ENCODE peak calls at places on chromosomes 3 and 15, in eight cellular contexts. R is HAP-1, M is left lung, H is breast epithelium, P is K562, W is psoas muscle, J is SJSA1, T is adipocyte. I is an unnamed sample. For H3K36me3 and H3K4me1, the result is how much of the 10 kb centered on the place peaks cover.

GRCh38 chr3:64355473-64355872 is 130.2 kb upstream of the PRICKLE2 start:
- DNase-seq in R (no peak), M (no peak), H (no peak), P (no peak), W (no peak), J (no peak), T (no peak), I (no peak)

GRCh38 chr3:114565201-114565600 is 271.4 kb downstream of the TIGIT start:
- DNase-seq in R (no peak), M (no peak), H (peak), P (no peak), W (peak), J (no peak), T (no peak), I (no peak)

GRCh38 chr3:183818706-183819624 is 6.4 kb downstream of the MAP6D1 start:
- DNase-seq in R (no peak), M (no peak), H (no peak), P (no peak), W (no peak), J (no peak), T (no peak), I (no peak)

GRCh38 chr3:112646623-112647022 is 5.7 kb upstream of the CCDC80 start:
- DNase-seq in R (no peak), M (no peak), H (no peak), P (no peak), W (no peak), J (no peak), T (no peak), I (no peak)

GRCh38 chr3:126197343-126197742 is 17.0 kb upstream of the ALDH1L1 start:
- DNase-seq in R (no peak), M (no peak), H (no peak), P (no peak), W (no peak), J (no peak), T (no peak), I (no peak)

GRCh38 chr3:82030932-82031331 is 269.5 kb upstream of the GBE1 start:
- DNase-seq in R (no peak), M (no peak), H (no peak), P (no peak), W (no peak), J (no peak), T (peak), I (no peak)

GRCh38 chr3:134364936-134365765 is 9.1 kb downstream of the AMOTL2 start:
- DNase-seq in R (no peak), M (no peak), H (no peak), P (no peak), W (no peak), J (no peak), T (no peak), I (no peak)

GRCh38 chr3:50913279-50913678 is 238.6 kb downstream of the DOCK3 start:
- DNase-seq in R (no peak), M (no peak), H (no peak), P (no peak), W (no peak), J (no peak), T (no peak), I (no peak)

GRCh38 chr15:40985541-40986330 is 32.5 kb downstream of the CHAC1 start:
- DNase-seq in R (no peak), M (no peak), H (no peak), P (no peak), W (no peak), J (no peak), T (peak), I (no peak)

GRCh38 chr15:85000937-85001336 is 19.3 kb downstream of the PDE8A start:
- DNase-seq in R (no peak), M (no peak), H (no peak), P (no peak), W (no peak), J (no peak), T (no peak), I (no peak)

GRCh38 chr3:14235003-14235876 is 56.6 kb downstream of the LSM3 start:
- DNase-seq in R (no peak), M (no peak), H (no peak), P (no peak), W (no peak), J (no peak), T (no peak), I (no peak)

GRCh38 chr3:139358857-139359562 is 15.2 kb downstream of the MRPS22 start:
- DNase-seq in R (peak), M (no peak), H (no peak), P (no peak), W (no peak), J (no peak), T (no peak), I (no peak)

GRCh38 chr15:42037650-42038049 is 16.8 kb upstream of the PLA2G4E start:
- DNase-seq in R (no peak), M (no peak), H (no peak), P (no peak), W (no peak), J (no peak), T (no peak), I (no peak)

GRCh38 chr3:14547693-14548092 is 7.6 kb upstream of the GRIP2 start:
- DNase-seq in R (no peak), M (no peak), H (no peak), P (no peak), W (no peak), J (no peak), T (no peak), I (no peak)

GRCh38 chr3:197545111-197545510 is 10.7 kb downstream of the BDH1 start:
- DNase-seq in R (no peak), M (no peak), H (no peak), P (no peak), W (no peak), J (no peak), T (no peak), I (no peak)

GRCh38 chr3:53821631-53822068 is 24.6 kb downstream of the CHDH start:
- DNase-seq in R (no peak), M (no peak), H (no peak), P (no peak), W (peak), J (no peak), T (no peak), I (no peak)

GRCh38 chr3:42432485-42432884 is 22.1 kb upstream of the LYZL4 start:
- DNase-seq in R (no peak), M (no peak), H (no peak), P (no peak), W (no peak), J (no peak), T (no peak), I (no peak)

GRCh38 chr3:48708481-48708889 is 8.5 kb downstream of the IP6K2 start:
- DNase-seq in R (no peak), M (no peak), H (no peak), P (no peak), W (no peak), J (no peak), T (peak), I (no peak)

GRCh38 chr3:194235160-194235559 is 99.2 kb downstream of the HES1 start:
- DNase-seq in R (no peak), M (no peak), H (no peak), P (no peak), W (no peak), J (no peak), T (no peak), I (no peak)

GRCh38 chr3:179825527-179826246 is 172.8 kb downstream of the USP13 start:
- DNase-seq in R (no peak), M (no peak), H (no peak), P (no peak), W (no peak), J (no peak), T (no peak), I (no peak)

GRCh38 chr3:17158941-17159682 is 274.4 kb downstream of the PLCL2 start:
- DNase-seq in R (no peak), M (no peak), H (no peak), P (no peak), W (no peak), J (no peak), T (no peak), I (no peak)

GRCh38 chr3:12750223-12750622 is 8.8 kb downstream of the TMEM40 start:
- DNase-seq in R (no peak), M (no peak), H (peak), P (peak), W (peak), J (no peak), T (peak), I (no peak)

GRCh38 chr15:64024172-64025050 is 21.9 kb downstream of the DAPK2 start:
- DNase-seq in R (no peak), M (no peak), H (no peak), P (no peak), W (no peak), J (no peak), T (no peak), I (no peak)

GRCh38 chr15:82135645-82136044 is 89.8 kb upstream of the MEX3B start:
- DNase-seq in R (no peak), M (no peak), H (no peak), P (no peak), W (no peak), J (no peak), T (no peak), I (no peak)

GRCh38 chr15:82132116-82132515 is 86.3 kb upstream of the MEX3B start:
- DNase-seq in R (no peak), M (no peak), H (no peak), P (no peak), W (no peak), J (no peak), T (no peak), I (no peak)

GRCh38 chr15:82133251-82133650 is 87.4 kb upstream of the MEX3B start:
- DNase-seq in R (no peak), M (no peak), H (no peak), P (no peak), W (no peak), J (no peak), T (no peak), I (no peak)

GRCh38 chr15:82134426-82134825 is 88.6 kb upstream of the MEX3B start:
- DNase-seq in R (no peak), M (no peak), H (no peak), P (no peak), W (no peak), J (no peak), T (no peak), I (no peak)

DNA sequence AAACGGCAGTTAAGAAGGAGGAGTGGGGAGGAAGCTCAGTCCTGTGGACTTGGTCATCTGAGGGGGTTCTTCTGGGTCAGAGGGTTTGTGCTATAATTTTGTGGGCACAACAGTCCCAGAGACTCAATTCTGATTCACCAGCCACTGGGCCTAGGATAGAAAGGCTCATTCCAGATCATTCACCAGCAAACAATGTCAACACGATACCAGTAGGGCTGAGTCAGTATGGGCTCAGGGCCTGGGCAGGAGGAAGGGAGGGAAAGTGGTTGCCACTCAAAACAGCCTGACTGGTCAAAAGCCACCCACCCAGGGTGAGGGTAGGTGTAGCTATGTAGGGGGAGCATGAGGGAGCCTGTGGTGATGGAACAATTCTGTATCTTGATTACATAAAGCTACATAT is 86.9 kb upstream of the MEX3B start:
- DNase-seq in R (no peak), M (no peak), H (no peak), P (no peak), W (no peak), J (peak), T (peak), I (no peak)
- H3K36me3 ChIP-seq in R (under half), M (under half), H (under half), P (under half), W (under half), J (under half), T (under half), I (under half)

DNA sequence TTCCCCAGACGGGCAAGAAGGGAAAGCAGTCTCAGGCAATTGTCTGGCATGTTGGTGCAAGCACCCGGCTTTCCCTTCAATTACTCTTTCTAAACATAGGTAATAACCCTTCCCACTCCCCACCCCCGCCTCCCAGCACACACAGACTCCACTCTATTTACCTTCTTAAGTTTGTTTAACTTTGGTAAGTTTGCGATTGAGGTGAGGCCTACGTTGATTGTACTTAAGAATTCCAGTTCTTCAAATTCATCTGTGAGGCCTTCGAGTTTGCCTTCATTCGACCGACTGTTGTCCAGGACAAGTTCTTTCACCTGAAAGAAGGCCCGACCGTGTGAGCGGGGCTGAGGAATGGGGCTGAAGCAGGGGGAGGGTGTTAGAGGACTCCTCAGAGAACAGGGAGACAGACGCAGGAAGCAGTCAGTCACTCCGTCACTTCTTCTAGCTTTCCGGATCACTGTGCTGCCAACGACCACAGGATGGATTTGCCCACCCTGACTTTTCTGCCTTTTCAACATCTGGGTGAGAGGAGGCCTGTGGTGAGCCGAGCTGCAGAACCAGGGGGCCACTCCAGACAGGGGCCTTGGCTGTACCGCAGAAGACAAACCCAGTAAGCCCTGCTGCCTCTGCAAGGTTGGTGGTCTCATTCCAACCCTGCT is 33.0 kb downstream of the ANP32A start:
- DNase-seq in R (no peak), M (no peak), H (no peak), P (no peak), W (no peak), J (no peak), T (no peak), I (no peak)
- H3K4me1 ChIP-seq in R (under half), M (half or more), H (under half), P (under half), W (under half), J (under half), T (under half), I (under half)

GRCh38 chr3:177838951-177839350 is 641.7 kb upstream of the TBL1XR1 start:
- DNase-seq in R (no peak), M (no peak), H (no peak), P (no peak), W (no peak), J (no peak), T (no peak), I (no peak)
- H3K36me3 ChIP-seq in R (under half), M (under half), H (under half), P (under half), W (under half), J (under half), T (under half), I (under half)

GRCh38 chr3:61733000-61733399 is 171.6 kb downstream of the PTPRG start:
- DNase-seq in R (no peak), M (no peak), H (no peak), P (no peak), W (no peak), J (no peak), T (no peak), I (no peak)
- H3K4me1 ChIP-seq in R (under half), M (under half), H (under half), P (under half), W (under half), J (under half), T (under half), I (under half)

DNA sequence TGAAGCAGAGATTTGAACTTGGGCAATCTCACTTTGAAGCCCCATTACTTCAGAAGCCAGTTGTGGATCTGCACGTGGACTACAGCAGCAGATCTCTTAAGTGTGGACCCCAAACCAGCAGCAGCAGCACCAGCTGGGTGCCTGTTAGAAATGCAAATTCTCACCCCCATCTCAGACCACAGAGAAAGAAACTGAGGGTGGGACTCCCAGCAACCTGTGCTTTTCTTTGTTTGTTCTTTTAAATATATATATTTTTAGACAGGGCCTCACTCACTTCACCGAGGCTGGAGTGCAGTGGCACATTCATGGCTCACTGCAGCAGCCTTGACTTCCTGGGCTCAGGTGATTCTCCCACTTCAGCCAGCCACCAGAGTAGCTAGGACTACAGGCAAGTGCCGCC is 53.2 kb downstream of the SLTM start:
- DNase-seq in R (no peak), M (no peak), H (no peak), P (no peak), W (no peak), J (no peak), T (no peak), I (no peak)
- H3K36me3 ChIP-seq in R (half or more), M (half or more), H (under half), P (half or more), W (under half), J (half or more), T (half or more), I (under half)

GRCh38 chr15:75662823-75663519 is 15.3 kb downstream of the SNX33 start:
- DNase-seq in R (no peak), M (peak), H (no peak), P (no peak), W (no peak), J (no peak), T (no peak), I (no peak)

GRCh38 chr15:75661041-75661778 is 13.5 kb downstream of the SNX33 start:
- DNase-seq in R (no peak), M (peak), H (peak), P (no peak), W (peak), J (peak), T (peak), I (no peak)

GRCh38 chr15:75659928-75660645 is 12.4 kb downstream of the SNX33 start:
- DNase-seq in R (no peak), M (no peak), H (no peak), P (no peak), W (peak), J (no peak), T (no peak), I (no peak)

GRCh38 chr15:75663931-75664421 is 16.3 kb downstream of the SNX33 start:
- DNase-seq in R (no peak), M (peak), H (no peak), P (no peak), W (no peak), J (no peak), T (no peak), I (no peak)

DNA sequence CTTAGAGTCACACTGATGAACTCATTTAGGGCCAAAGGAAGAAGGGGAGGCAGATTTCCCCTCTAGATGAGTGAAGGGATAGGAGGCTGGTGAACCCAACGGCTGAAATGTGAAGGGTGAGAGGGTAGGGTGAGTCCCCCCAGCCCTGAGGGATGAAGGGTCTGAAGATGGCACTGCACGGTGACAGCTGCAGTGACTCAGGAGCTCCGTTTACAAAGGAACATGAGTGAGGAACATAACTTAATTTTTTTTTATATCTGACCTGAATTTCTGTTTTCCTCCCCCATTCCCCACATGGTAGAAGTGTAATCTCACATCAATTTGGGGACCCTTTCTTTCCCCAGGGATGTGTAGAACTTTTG is 14.0 kb downstream of the SNX33 start:
- DNase-seq in R (no peak), M (no peak), H (no peak), P (no peak), W (no peak), J (no peak), T (no peak), I (no peak)
- H3K4me1 ChIP-seq in R (under half), M (under half), H (under half), P (under half), W (under half), J (under half), T (under half), I (under half)

DNA sequence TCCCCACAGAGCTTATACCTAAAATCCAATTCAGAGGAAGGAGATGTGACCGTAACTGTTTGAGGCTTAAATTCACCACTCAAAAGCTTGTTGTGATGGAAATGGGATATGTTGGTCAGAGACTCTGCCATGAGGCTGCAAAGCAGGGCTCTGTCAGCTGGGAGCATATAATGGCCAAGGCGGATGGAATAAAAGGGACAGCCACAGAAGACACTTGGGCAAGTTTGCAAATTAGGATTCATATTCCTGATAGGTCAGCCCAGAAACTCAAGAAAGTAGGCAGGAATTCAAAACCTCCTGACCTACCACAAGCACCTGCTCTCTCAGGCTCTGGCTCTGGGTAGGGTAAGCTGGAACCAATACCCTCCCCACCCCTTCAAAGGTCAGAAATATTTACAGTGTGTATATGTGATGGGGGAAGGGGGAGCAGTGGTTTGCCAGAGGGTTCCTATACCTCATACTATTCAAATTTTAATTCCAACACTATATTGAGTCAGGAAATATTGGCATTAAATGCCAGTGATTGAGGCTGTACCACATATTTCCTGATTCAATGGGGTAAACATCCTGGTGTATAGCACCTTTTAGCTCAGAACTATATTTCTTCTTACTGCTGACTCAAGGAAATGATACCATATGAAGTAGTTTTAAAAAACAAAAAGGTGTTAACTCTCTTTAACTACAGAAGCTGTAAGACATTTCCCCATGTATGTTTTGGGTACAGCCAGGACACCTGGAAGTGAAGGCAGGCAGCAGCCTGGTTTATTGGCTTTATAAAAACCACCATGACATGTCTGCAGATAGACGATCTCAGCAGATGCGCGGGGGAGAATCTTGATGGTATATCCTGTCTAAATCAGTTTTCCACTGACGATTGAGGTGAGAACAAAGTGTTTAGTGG is 19.2 kb downstream of the FYCO1 start:
- DNase-seq in R (no peak), M (no peak), H (no peak), P (no peak), W (no peak), J (no peak), T (no peak), I (no peak)
- H3K36me3 ChIP-seq in R (half or more), M (half or more), H (under half), P (half or more), W (under half), J (under half), T (half or more), I (under half)

GRCh38 chr15:57217716-57218598 is 158.3 kb upstream of the CGNL1 start:
- DNase-seq in R (peak), M (no peak), H (no peak), P (no peak), W (no peak), J (no peak), T (no peak), I (no peak)
- H3K4me1 ChIP-seq in R (half or more), M (half or more), H (under half), P (under half), W (under half), J (half or more), T (half or more), I (under half)